ENCODE peak calls at places on chromosomes 7 and 10, in five cellular contexts. N is adrenal gland, Q is fibroblast of lung, E is heart right ventricle, M is WERI-Rb-1. O is an unnamed sample.

GRCh38 chr10:6232225-6232807 is 29.6 kb downstream of the PFKFB3 start:
- DNase-seq in N (no peak), Q (no peak), E (no peak), M (no peak), O (no peak)

GRCh38 chr7:6709808-6710207 is 3.1 kb upstream of the ZNF12 start:
- DNase-seq in N (no peak), Q (no peak), E (no peak), M (no peak), O (no peak)

GRCh38 chr10:113709221-113709838 is 29.6 kb downstream of the CASP7 start:
- DNase-seq in N (no peak), Q (peak), E (no peak), M (no peak), O (no peak)

GRCh38 chr7:95642173-95642572 is 45.9 kb upstream of the PDK4 start:
- DNase-seq in N (no peak), Q (no peak), E (no peak), M (no peak), O (no peak)

GRCh38 chr10:53909791-53910190 is 891.2 kb downstream of the PCDH15 start:
- DNase-seq in N (no peak), Q (no peak), E (no peak), M (no peak), O (no peak)

GRCh38 chr7:151745090-151745638 is 131.8 kb downstream of the PRKAG2 start:
- DNase-seq in N (no peak), Q (peak), E (peak), M (no peak), O (peak)

GRCh38 chr10:67075381-67076001 is 149.7 kb downstream of the LRRTM3 start:
- DNase-seq in N (no peak), Q (no peak), E (no peak), M (no peak), O (no peak)

GRCh38 chr7:69429817-69430501 is 168.3 kb upstream of the AUTS2 start:
- DNase-seq in N (no peak), Q (peak), E (peak), M (peak), O (no peak)

GRCh38 chr7:107045980-107046379 is 1.5 kb downstream of the PRKAR2B start:
- DNase-seq in N (no peak), Q (peak), E (no peak), M (no peak), O (no peak)

GRCh38 chr7:54252256-54253035 is 289.7 kb upstream of the VSTM2A start:
- DNase-seq in N (no peak), Q (no peak), E (no peak), M (no peak), O (no peak)

GRCh38 chr7:4916115-4916514 is 32.6 kb upstream of the RADIL start:
- DNase-seq in N (no peak), Q (no peak), E (no peak), M (no peak), O (no peak)

GRCh38 chr7:24756989-24757798 is at the start of gene GSDME:
- DNase-seq in N (peak), Q (peak), E (peak), M (peak), O (no peak)

GRCh38 chr10:95500649-95501048 is 60.5 kb downstream of the SORBS1 start:
- DNase-seq in N (no peak), Q (no peak), E (no peak), M (no peak), O (no peak)

GRCh38 chr10:122688293-122688989 is 11.2 kb downstream of the C10orf120 start:
- DNase-seq in N (peak), Q (no peak), E (no peak), M (no peak), O (no peak)

GRCh38 chr7:127123220-127123619 is 129.5 kb downstream of the GRM8 start:
- DNase-seq in N (no peak), Q (no peak), E (no peak), M (no peak), O (no peak)

GRCh38 chr7:105213619-105214018 is 175.1 kb downstream of the SRPK2 start:
- DNase-seq in N (no peak), Q (no peak), E (no peak), M (no peak), O (peak)

GRCh38 chr7:91034459-91035368 is 229.5 kb upstream of the FZD1 start:
- DNase-seq in N (peak), Q (peak), E (no peak), M (peak), O (no peak)

GRCh38 chr7:12800501-12800900 is 113.1 kb downstream of the ARL4A start:
- DNase-seq in N (no peak), Q (peak), E (no peak), M (no peak), O (no peak)

GRCh38 chr7:125516194-125516593 is 586.6 kb upstream of the POT1 start:
- DNase-seq in N (no peak), Q (no peak), E (no peak), M (no peak), O (no peak)

GRCh38 chr10:20633721-20634120 is 263.4 kb downstream of the NEBL start:
- DNase-seq in N (no peak), Q (no peak), E (no peak), M (no peak), O (no peak)

GRCh38 chr7:34371922-34372321 is 286.1 kb upstream of the NPSR1 start:
- DNase-seq in N (no peak), Q (no peak), E (no peak), M (no peak), O (no peak)

GRCh38 chr10:90779573-90779972 is 78.3 kb downstream of the HTR7 start:
- DNase-seq in N (no peak), Q (peak), E (no peak), M (no peak), O (no peak)

GRCh38 chr7:129054438-129055293 is at the start of gene TNPO3:
- DNase-seq in N (peak), Q (peak), E (peak), M (peak), O (peak)

GRCh38 chr7:132472463-132473120 is 103.7 kb downstream of the PLXNA4 start:
- DNase-seq in N (peak), Q (peak), E (peak), M (no peak), O (no peak)

GRCh38 chr7:8128457-8129322 is 133.3 kb downstream of the ICA1 start:
- DNase-seq in N (no peak), Q (no peak), E (no peak), M (no peak), O (no peak)

GRCh38 chr7:8121243-8121642 is 140.7 kb downstream of the ICA1 start:
- DNase-seq in N (no peak), Q (no peak), E (no peak), M (no peak), O (no peak)

GRCh38 chr7:8126768-8127167 is 135.2 kb downstream of the ICA1 start:
- DNase-seq in N (no peak), Q (no peak), E (no peak), M (no peak), O (peak)

GRCh38 chr7:8129323-8129659 is 132.7 kb downstream of the ICA1 start:
- DNase-seq in N (no peak), Q (no peak), E (no peak), M (no peak), O (no peak)

DNA sequence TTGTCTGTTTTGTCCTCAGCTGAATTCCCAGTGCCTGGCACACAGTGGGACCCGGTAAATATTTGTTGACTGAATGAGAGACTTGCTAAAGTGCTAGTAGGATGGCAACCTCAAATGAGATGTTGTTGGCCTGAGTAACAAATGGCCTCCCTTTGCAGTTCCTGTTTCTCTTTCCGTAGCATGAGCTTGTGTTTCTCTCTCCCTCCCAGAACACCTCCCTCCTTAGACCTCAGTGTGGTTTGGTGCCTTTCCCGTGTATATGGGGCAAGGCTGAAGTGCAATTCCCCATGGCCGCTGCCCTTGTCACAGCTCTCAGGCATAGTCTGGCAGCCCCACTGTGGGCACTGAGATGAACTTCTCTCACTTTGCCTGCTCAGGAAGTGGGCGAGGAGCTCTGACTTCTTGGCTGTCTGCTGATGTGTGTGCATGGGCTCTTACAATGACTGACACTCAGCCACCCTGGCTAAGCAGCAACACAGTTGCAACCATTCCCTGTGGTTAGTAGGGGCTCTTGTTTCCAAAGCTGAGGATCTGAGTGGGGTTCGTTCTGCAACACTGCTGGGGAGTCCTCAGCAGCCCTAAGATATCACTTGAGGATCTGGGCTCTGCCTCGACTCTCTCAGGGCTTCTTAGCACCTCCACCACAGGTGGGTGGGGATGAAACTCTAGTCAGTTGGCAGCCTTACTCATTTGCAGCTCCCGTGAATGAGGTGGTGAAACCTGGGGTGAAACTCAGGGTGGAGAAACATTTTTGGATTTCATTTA is 136.1 kb downstream of the ICA1 start:
- DNase-seq in N (peak), Q (no peak), E (no peak), M (no peak), O (peak)
- H3K27ac ChIP-seq in N (peak), Q (no peak), E (no peak), M (no peak), O (peak)

GRCh38 chr10:121036431-121036830 is 185.3 kb downstream of the WDR11 start:
- DNase-seq in N (no peak), Q (peak), E (no peak), M (no peak), O (no peak)

GRCh38 chr10:121041906-121042305 is 190.7 kb downstream of the WDR11 start:
- DNase-seq in N (no peak), Q (peak), E (no peak), M (no peak), O (no peak)

GRCh38 chr10:121043124-121043849 is 192.1 kb downstream of the WDR11 start:
- DNase-seq in N (peak), Q (no peak), E (no peak), M (no peak), O (no peak)

GRCh38 chr10:121041499-121041898 is 190.3 kb downstream of the WDR11 start:
- DNase-seq in N (no peak), Q (no peak), E (no peak), M (no peak), O (no peak)

GRCh38 chr10:121042342-121042741 is 191.2 kb downstream of the WDR11 start:
- DNase-seq in N (no peak), Q (no peak), E (no peak), M (no peak), O (no peak)
- H3K27ac ChIP-seq in N (no peak), Q (no peak), E (no peak), M (no peak), O (no peak)

DNA sequence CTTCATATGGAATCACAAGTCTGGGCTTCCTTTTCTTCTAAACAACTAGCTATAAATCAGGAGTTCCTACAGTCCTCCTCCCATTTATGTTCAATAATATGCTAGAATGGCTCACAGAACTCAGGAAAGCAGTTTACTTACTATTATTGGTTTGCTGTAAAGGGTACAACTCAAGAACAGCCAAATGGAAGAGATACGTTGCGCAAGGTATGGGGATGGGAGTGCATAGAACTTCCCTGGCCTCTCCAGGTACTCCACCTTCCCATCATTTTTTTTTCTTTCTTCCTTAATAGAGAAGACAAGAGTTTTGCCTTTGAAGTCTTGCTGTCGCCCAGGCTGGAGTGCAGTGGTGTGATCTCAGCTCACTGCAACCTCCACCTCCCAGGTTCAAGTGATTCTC is 27.1 kb upstream of the SEMA4G start:
- DNase-seq in N (no peak), Q (no peak), E (no peak), M (no peak), O (no peak)
- H3K27ac ChIP-seq in N (no peak), Q (no peak), E (no peak), M (no peak), O (no peak)

GRCh38 chr7:26292768-26293560 is 1.3 kb downstream of the SNX10 start:
- DNase-seq in N (peak), Q (no peak), E (no peak), M (peak), O (no peak)

GRCh38 chr7:26295015-26295414 is 3.4 kb downstream of the SNX10 start:
- DNase-seq in N (no peak), Q (no peak), E (no peak), M (no peak), O (no peak)

GRCh38 chr7:26293569-26294308 is 2.1 kb downstream of the SNX10 start:
- DNase-seq in N (no peak), Q (no peak), E (no peak), M (no peak), O (peak)

GRCh38 chr7:26291251-26291650 is 411 bp upstream of the SNX10 start:
- DNase-seq in N (no peak), Q (no peak), E (no peak), M (no peak), O (no peak)

GRCh38 chr7:26291699-26292538 is at the start of gene SNX10:
- DNase-seq in N (peak), Q (peak), E (peak), M (peak), O (peak)
- H3K27ac ChIP-seq in N (peak), Q (no peak), E (no peak), M (peak), O (peak)